ENCODE peak calls at places on chromosomes 3 and 15, in four cellular contexts. V, J, X and D are unnamed samples.

GRCh38 chr3:33612641-33613040 is 105.4 kb downstream of the CLASP2 start:
- DNase-seq in V (no peak), J (no peak), X (no peak), D (no peak)

GRCh38 chr15:69612112-69612511 is 159.5 kb downstream of the RPLP1 start:
- DNase-seq in V (no peak), J (no peak), X (no peak), D (no peak)

GRCh38 chr15:33132722-33133345 is 61.7 kb downstream of the FMN1 start:
- DNase-seq in V (peak), J (peak), X (no peak), D (peak)

GRCh38 chr15:74425634-74426033 is 8.1 kb downstream of the SEMA7A start:
- DNase-seq in V (no peak), J (no peak), X (no peak), D (no peak)

GRCh38 chr15:52702390-52702789 is 23.2 kb upstream of the ATOSA start:
- DNase-seq in V (no peak), J (no peak), X (no peak), D (no peak)

GRCh38 chr3:71117572-71118247 is 465.8 kb downstream of the FOXP1 start:
- DNase-seq in V (no peak), J (no peak), X (no peak), D (no peak)

GRCh38 chr3:69231929-69232437 is 109.6 kb upstream of the LMOD3 start:
- DNase-seq in V (peak), J (no peak), X (no peak), D (no peak)

GRCh38 chr3:71441217-71441924 is 142.2 kb downstream of the FOXP1 start:
- DNase-seq in V (no peak), J (no peak), X (no peak), D (no peak)

GRCh38 chr3:18238721-18239331 is 186.3 kb downstream of the SATB1 start:
- DNase-seq in V (no peak), J (no peak), X (no peak), D (no peak)